ENCODE peak calls at places on chromosomes 2 and 18, in five cellular contexts. C, S, H, U and D are unnamed samples.

GRCh38 chr2:102436284-102436683 is 13.3 kb downstream of the IL18RAP start:
- DNase-seq in C (no peak), S (peak; percentile 27), U (no peak), H (no peak), D (no peak)

GRCh38 chr18:59517446-59518171 is 158.5 kb upstream of the LMAN1 start:
- DNase-seq in S (no peak), U (peak; percentile 22), H (no peak), C (no peak), D (no peak)

GRCh38 chr2:105678346-105678745 is 66.4 kb upstream of the NCK2 start:
- DNase-seq in H (no peak), U (no peak), S (no peak), C (no peak), D (no peak)

GRCh38 chr2:46487667-46488333 is 8.4 kb downstream of the TMEM247 start:
- DNase-seq in H (no peak), S (peak; percentile 50), C (no peak), U (no peak), D (no peak)

GRCh38 chr2:157911646-157912217 is 35.6 kb upstream of the ACVR1 start:
- DNase-seq in U (no peak), C (no peak), S (no peak), H (no peak), D (no peak)

GRCh38 chr18:56299740-56300139 is 338.7 kb downstream of the TXNL1 start:
- DNase-seq in S (no peak), U (no peak), H (no peak), C (no peak), D (no peak)

GRCh38 chr2:178796079-178796677 is 11.0 kb downstream of the TTN start:
- DNase-seq in H (peak; percentile 45), S (peak; percentile 26), U (peak; percentile 6), C (no peak), D (no peak)

GRCh38 chr18:43392168-43392567 is 114.9 kb upstream of the SYT4 start:
- DNase-seq in C (no peak), U (no peak), H (no peak), S (no peak), D (no peak)

GRCh38 chr2:10544252-10544651 is 96.1 kb upstream of the ODC1 start:
- DNase-seq in U (no peak), C (no peak), S (peak; percentile 45), H (no peak), D (no peak)

GRCh38 chr2:185578293-185578692 is 160.3 kb upstream of the FSIP2 start:
- DNase-seq in C (no peak), U (no peak), S (no peak), H (no peak), D (no peak)

GRCh38 chr2:84288335-84288734 is 170.7 kb downstream of the SUCLG1 start:
- DNase-seq in S (no peak), U (peak; percentile 36), C (no peak), H (no peak), D (no peak)

GRCh38 chr18:62324917-62325805 is at the start of gene TNFRSF11A:
- DNase-seq in S (peak; percentile 29), H (peak; percentile 60), U (no peak), C (no peak), D (peak; percentile 73)

GRCh38 chr2:130836501-130837174 is at the start of gene ARHGEF4:
- DNase-seq in C (no peak), H (peak; percentile 51), S (no peak), U (no peak), D (no peak)

GRCh38 chr2:17621781-17622180 is 81.3 kb downstream of the VSNL1 start:
- DNase-seq in H (no peak), C (no peak), S (peak; percentile 56), U (no peak), D (no peak)

GRCh38 chr2:230205034-230205433 is 14.8 kb downstream of the SP110 start:
- DNase-seq in C (no peak), U (no peak), H (no peak), S (no peak), D (no peak)

GRCh38 chr2:168179592-168179991 is 67.8 kb downstream of the STK39 start:
- DNase-seq in U (no peak), H (no peak), S (no peak), C (no peak), D (no peak)

GRCh38 chr18:2854871-2855270 is 8.1 kb downstream of the EMILIN2 start:
- DNase-seq in U (no peak), C (no peak), H (no peak), S (no peak), D (no peak)

GRCh38 chr2:222779145-222779832 is 81.5 kb upstream of the ACSL3 start:
- DNase-seq in C (no peak), H (no peak), U (no peak), S (no peak), D (no peak)

GRCh38 chr2:190328748-190329147 is 9.1 kb upstream of the HIBCH start:
- DNase-seq in C (no peak), U (no peak), S (no peak), H (no peak), D (no peak)

GRCh38 chr2:51662187-51662586 is 630.3 kb upstream of the NRXN1 start:
- DNase-seq in C (no peak), U (peak; percentile 72), S (no peak), H (no peak), D (no peak)

GRCh38 chr2:120451334-120451733 is 105.4 kb downstream of the INHBB start:
- DNase-seq in U (no peak), S (no peak), C (no peak), H (no peak), D (no peak)

GRCh38 chr2:55672630-55673029 is 21.0 kb downstream of the PNPT1 start:
- DNase-seq in H (no peak), C (no peak), U (no peak), S (no peak), D (no peak)

GRCh38 chr2:182300603-182301002 is 126.2 kb downstream of the PDE1A start:
- DNase-seq in U (no peak), H (no peak), S (no peak), C (no peak), D (no peak)

GRCh38 chr2:71672011-71672639 is 218.8 kb downstream of the DYSF start:
- DNase-seq in C (no peak), S (no peak), U (no peak), H (no peak), D (no peak)

GRCh38 chr2:179332903-179333302 is 68.3 kb upstream of the SESTD1 start:
- DNase-seq in U (no peak), H (no peak), S (peak; percentile 84), C (no peak), D (no peak)

GRCh38 chr18:9898792-9899549 is 13.2 kb downstream of the TXNDC2 start:
- DNase-seq in U (no peak), S (no peak), H (peak; percentile 47), C (no peak), D (no peak)

GRCh38 chr18:46362533-46362932 is 258.3 kb downstream of the HAUS1 start:
- DNase-seq in S (no peak), C (no peak), U (no peak), H (no peak), D (no peak)

GRCh38 chr2:144937899-144938298 is 418.0 kb upstream of the ZEB2 start:
- DNase-seq in S (no peak), U (no peak), H (no peak), C (no peak), D (no peak)

GRCh38 chr2:181683518-181684453 is 3.5 kb upstream of the NEUROD1 start:
- DNase-seq in S (no peak), U (peak; percentile 50), C (no peak), H (peak; percentile 81), D (no peak)

GRCh38 chr18:6428851-6429395 is 14.2 kb upstream of the L3MBTL4 start:
- DNase-seq in C (no peak), U (no peak), S (no peak), H (no peak), D (no peak)

GRCh38 chr2:111022630-111023029 is 98.1 kb upstream of the BCL2L11 start:
- DNase-seq in C (no peak), H (no peak), U (no peak), S (no peak), D (no peak)

GRCh38 chr2:20650880-20651730 is at the start of gene HS1BP3:
- DNase-seq in H (peak; percentile 83), C (no peak), U (peak; percentile 77), S (peak; percentile 81), D (peak; percentile 86)